ENCODE peak calls at places on chromosomes 13 and 19, in eight cellular contexts. One of them, this sample, is unnamed.

GRCh38 chr19:34232566-34233481 is 21.5 kb upstream of the GARRE1 start:
- DNase-seq in progenitor cell of endocrine pancreas: no peak
- DNase-seq in lower leg skin: peak; percentile 39
- DNase-seq in AG09319: peak; percentile 62
- DNase-seq in ovary: peak; percentile 73
- DNase-seq in A549: peak; percentile 62
- DNase-seq in cardiac muscle cell: no peak
- DNase-seq in epithelial cell of esophagus: peak; percentile 82
- DNase-seq in this sample: peak; percentile 91

GRCh38 chr19:29514525-29515232 is 11.1 kb upstream of the VSTM2B start:
- DNase-seq in progenitor cell of endocrine pancreas: no peak
- DNase-seq in lower leg skin: no peak
- DNase-seq in AG09319: no peak
- DNase-seq in ovary: no peak
- DNase-seq in A549: peak; percentile 59
- DNase-seq in cardiac muscle cell: no peak
- DNase-seq in epithelial cell of esophagus: no peak
- DNase-seq in this sample: no peak

GRCh38 chr13:35164324-35164932 is 222.4 kb downstream of the NBEA start:
- DNase-seq in progenitor cell of endocrine pancreas: no peak
- DNase-seq in lower leg skin: no peak
- DNase-seq in AG09319: no peak
- DNase-seq in ovary: no peak
- DNase-seq in A549: peak; percentile 38
- DNase-seq in cardiac muscle cell: peak; percentile 54
- DNase-seq in epithelial cell of esophagus: peak; percentile 41
- DNase-seq in this sample: peak; percentile 7

GRCh38 chr13:100396771-100397170 is 191.8 kb downstream of the GGACT start:
- DNase-seq in progenitor cell of endocrine pancreas: no peak
- DNase-seq in lower leg skin: no peak
- DNase-seq in AG09319: no peak
- DNase-seq in ovary: no peak
- DNase-seq in A549: no peak
- DNase-seq in cardiac muscle cell: no peak
- DNase-seq in epithelial cell of esophagus: no peak
- DNase-seq in this sample: no peak

GRCh38 chr19:55482967-55483671 is 1.9 kb upstream of the NAT14 start:
- DNase-seq in progenitor cell of endocrine pancreas: no peak
- DNase-seq in lower leg skin: no peak
- DNase-seq in AG09319: no peak
- DNase-seq in ovary: peak; percentile 48
- DNase-seq in A549: no peak
- DNase-seq in cardiac muscle cell: no peak
- DNase-seq in epithelial cell of esophagus: no peak
- DNase-seq in this sample: no peak

GRCh38 chr13:43569688-43570087 is 217.1 kb downstream of the ENOX1 start:
- DNase-seq in progenitor cell of endocrine pancreas: no peak
- DNase-seq in lower leg skin: no peak
- DNase-seq in AG09319: no peak
- DNase-seq in ovary: no peak
- DNase-seq in A549: no peak
- DNase-seq in cardiac muscle cell: no peak
- DNase-seq in epithelial cell of esophagus: no peak
- DNase-seq in this sample: no peak

GRCh38 chr13:94063096-94063495 is 416.4 kb downstream of the DCT start:
- DNase-seq in progenitor cell of endocrine pancreas: no peak
- DNase-seq in lower leg skin: no peak
- DNase-seq in AG09319: peak; percentile 15
- DNase-seq in ovary: no peak
- DNase-seq in A549: no peak
- DNase-seq in cardiac muscle cell: no peak
- DNase-seq in epithelial cell of esophagus: no peak
- DNase-seq in this sample: no peak

GRCh38 chr13:93522486-93522885 is 295.9 kb downstream of the GPC6 start:
- DNase-seq in progenitor cell of endocrine pancreas: no peak
- DNase-seq in lower leg skin: no peak
- DNase-seq in AG09319: no peak
- DNase-seq in ovary: no peak
- DNase-seq in A549: no peak
- DNase-seq in cardiac muscle cell: no peak
- DNase-seq in epithelial cell of esophagus: no peak
- DNase-seq in this sample: no peak

GRCh38 chr13:102198418-102199322 is 203.2 kb downstream of the FGF14 start:
- DNase-seq in progenitor cell of endocrine pancreas: no peak
- DNase-seq in lower leg skin: no peak
- DNase-seq in AG09319: no peak
- DNase-seq in ovary: no peak
- DNase-seq in A549: no peak
- DNase-seq in cardiac muscle cell: no peak
- DNase-seq in epithelial cell of esophagus: peak; percentile 36
- DNase-seq in this sample: no peak

GRCh38 chr13:73242515-73243015 is 183.8 kb downstream of the KLF5 start:
- DNase-seq in progenitor cell of endocrine pancreas: no peak
- DNase-seq in lower leg skin: no peak
- DNase-seq in AG09319: no peak
- DNase-seq in ovary: no peak
- DNase-seq in A549: no peak
- DNase-seq in cardiac muscle cell: no peak
- DNase-seq in epithelial cell of esophagus: no peak
- DNase-seq in this sample: no peak

GRCh38 chr13:42660367-42660965 is 86.5 kb downstream of the TNFSF11 start:
- DNase-seq in progenitor cell of endocrine pancreas: no peak
- DNase-seq in lower leg skin: no peak
- DNase-seq in AG09319: no peak
- DNase-seq in ovary: no peak
- DNase-seq in A549: no peak
- DNase-seq in cardiac muscle cell: no peak
- DNase-seq in epithelial cell of esophagus: peak; percentile 50
- DNase-seq in this sample: no peak

GRCh38 chr13:102020611-102021216 is 381.1 kb downstream of the FGF14 start:
- DNase-seq in progenitor cell of endocrine pancreas: no peak
- DNase-seq in lower leg skin: no peak
- DNase-seq in AG09319: no peak
- DNase-seq in ovary: no peak
- DNase-seq in A549: no peak
- DNase-seq in cardiac muscle cell: no peak
- DNase-seq in epithelial cell of esophagus: peak; percentile 14
- DNase-seq in this sample: peak; percentile 28

GRCh38 chr19:42206871-42207755 is 10.4 kb downstream of the DEDD2 start:
- DNase-seq in progenitor cell of endocrine pancreas: no peak
- DNase-seq in lower leg skin: no peak
- DNase-seq in AG09319: no peak
- DNase-seq in ovary: no peak
- DNase-seq in A549: no peak
- DNase-seq in cardiac muscle cell: no peak
- DNase-seq in epithelial cell of esophagus: peak; percentile 84
- DNase-seq in this sample: no peak

GRCh38 chr19:6416658-6417405 is 7.8 kb downstream of the KHSRP start:
- DNase-seq in progenitor cell of endocrine pancreas: no peak
- DNase-seq in lower leg skin: no peak
- DNase-seq in AG09319: no peak
- DNase-seq in ovary: no peak
- DNase-seq in A549: no peak
- DNase-seq in cardiac muscle cell: no peak
- DNase-seq in epithelial cell of esophagus: no peak
- DNase-seq in this sample: no peak

GRCh38 chr19:48618278-48618915 is 581 bp downstream of the RPL18 start:
- DNase-seq in progenitor cell of endocrine pancreas: no peak
- DNase-seq in lower leg skin: no peak
- DNase-seq in AG09319: no peak
- DNase-seq in ovary: peak; percentile 56
- DNase-seq in A549: no peak
- DNase-seq in cardiac muscle cell: peak; percentile 47
- DNase-seq in epithelial cell of esophagus: no peak
- DNase-seq in this sample: no peak

GRCh38 chr19:43725468-43725867 is 9.6 kb downstream of the IRGC start:
- DNase-seq in progenitor cell of endocrine pancreas: no peak
- DNase-seq in lower leg skin: no peak
- DNase-seq in AG09319: no peak
- DNase-seq in ovary: no peak
- DNase-seq in A549: no peak
- DNase-seq in cardiac muscle cell: no peak
- DNase-seq in epithelial cell of esophagus: no peak
- DNase-seq in this sample: no peak

GRCh38 chr19:43721469-43722048 is 5.7 kb downstream of the IRGC start:
- DNase-seq in progenitor cell of endocrine pancreas: no peak
- DNase-seq in lower leg skin: no peak
- DNase-seq in AG09319: no peak
- DNase-seq in ovary: no peak
- DNase-seq in A549: no peak
- DNase-seq in cardiac muscle cell: no peak
- DNase-seq in epithelial cell of esophagus: no peak
- DNase-seq in this sample: no peak

GRCh38 chr19:43724896-43725295 is 9.0 kb downstream of the IRGC start:
- DNase-seq in progenitor cell of endocrine pancreas: no peak
- DNase-seq in lower leg skin: no peak
- DNase-seq in AG09319: no peak
- DNase-seq in ovary: no peak
- DNase-seq in A549: no peak
- DNase-seq in cardiac muscle cell: no peak
- DNase-seq in epithelial cell of esophagus: no peak
- DNase-seq in this sample: no peak

GRCh38 chr19:43720936-43721335 is 5.1 kb downstream of the IRGC start:
- DNase-seq in progenitor cell of endocrine pancreas: no peak
- DNase-seq in lower leg skin: no peak
- DNase-seq in AG09319: no peak
- DNase-seq in ovary: no peak
- DNase-seq in A549: no peak
- DNase-seq in cardiac muscle cell: no peak
- DNase-seq in epithelial cell of esophagus: peak; percentile 50
- DNase-seq in this sample: no peak

GRCh38 chr19:43723588-43723987 is 7.7 kb downstream of the IRGC start:
- DNase-seq in progenitor cell of endocrine pancreas: no peak
- DNase-seq in lower leg skin: no peak
- DNase-seq in AG09319: no peak
- DNase-seq in ovary: no peak
- DNase-seq in A549: peak; percentile 46
- DNase-seq in cardiac muscle cell: no peak
- DNase-seq in epithelial cell of esophagus: peak; percentile 41
- DNase-seq in this sample: no peak
- TF ChIP-seq CTCF in progenitor cell of endocrine pancreas: no peak
- TF ChIP-seq CTCF in lower leg skin: no peak
- TF ChIP-seq CTCF in AG09319: peak; percentile 28
- TF ChIP-seq CTCF in ovary: no peak
- TF ChIP-seq CTCF in A549: peak; percentile 48
- TF ChIP-seq CTCF in cardiac muscle cell: peak; percentile 37
- TF ChIP-seq CTCF in epithelial cell of esophagus: peak; percentile 43
- TF ChIP-seq CTCF in this sample: peak; percentile 25

DNA sequence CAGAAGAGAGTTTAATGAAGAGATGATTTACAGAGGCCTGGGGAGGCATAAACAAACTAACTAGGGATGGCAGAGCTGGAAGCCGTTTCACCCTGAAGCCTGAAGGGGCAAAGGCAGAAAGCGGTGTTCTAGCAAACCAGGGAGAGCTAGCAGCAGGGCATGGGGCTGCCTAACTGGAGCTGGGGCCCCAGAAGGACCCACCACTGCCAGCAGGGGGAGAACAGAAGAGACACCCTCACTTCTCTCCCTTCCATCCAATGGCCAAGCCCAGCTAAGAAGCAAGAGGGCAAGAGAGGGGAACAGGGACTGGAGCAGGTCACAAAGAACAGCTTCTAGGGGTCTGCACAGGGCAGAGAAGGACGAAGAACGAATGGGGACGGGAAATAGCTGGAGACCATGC is 195.5 kb downstream of the KATNAL1 start:
- DNase-seq in progenitor cell of endocrine pancreas: no peak
- DNase-seq in lower leg skin: no peak
- DNase-seq in AG09319: no peak
- DNase-seq in ovary: no peak
- DNase-seq in A549: peak; percentile 6
- DNase-seq in cardiac muscle cell: no peak
- DNase-seq in epithelial cell of esophagus: no peak
- DNase-seq in this sample: no peak
- TF ChIP-seq CTCF in progenitor cell of endocrine pancreas: peak; percentile 31
- TF ChIP-seq CTCF in lower leg skin: no peak
- TF ChIP-seq CTCF in AG09319: peak; percentile 17
- TF ChIP-seq CTCF in ovary: no peak
- TF ChIP-seq CTCF in A549: no peak
- TF ChIP-seq CTCF in cardiac muscle cell: peak; percentile 10
- TF ChIP-seq CTCF in epithelial cell of esophagus: peak; percentile 27
- TF ChIP-seq CTCF in this sample: peak; percentile 33

DNA sequence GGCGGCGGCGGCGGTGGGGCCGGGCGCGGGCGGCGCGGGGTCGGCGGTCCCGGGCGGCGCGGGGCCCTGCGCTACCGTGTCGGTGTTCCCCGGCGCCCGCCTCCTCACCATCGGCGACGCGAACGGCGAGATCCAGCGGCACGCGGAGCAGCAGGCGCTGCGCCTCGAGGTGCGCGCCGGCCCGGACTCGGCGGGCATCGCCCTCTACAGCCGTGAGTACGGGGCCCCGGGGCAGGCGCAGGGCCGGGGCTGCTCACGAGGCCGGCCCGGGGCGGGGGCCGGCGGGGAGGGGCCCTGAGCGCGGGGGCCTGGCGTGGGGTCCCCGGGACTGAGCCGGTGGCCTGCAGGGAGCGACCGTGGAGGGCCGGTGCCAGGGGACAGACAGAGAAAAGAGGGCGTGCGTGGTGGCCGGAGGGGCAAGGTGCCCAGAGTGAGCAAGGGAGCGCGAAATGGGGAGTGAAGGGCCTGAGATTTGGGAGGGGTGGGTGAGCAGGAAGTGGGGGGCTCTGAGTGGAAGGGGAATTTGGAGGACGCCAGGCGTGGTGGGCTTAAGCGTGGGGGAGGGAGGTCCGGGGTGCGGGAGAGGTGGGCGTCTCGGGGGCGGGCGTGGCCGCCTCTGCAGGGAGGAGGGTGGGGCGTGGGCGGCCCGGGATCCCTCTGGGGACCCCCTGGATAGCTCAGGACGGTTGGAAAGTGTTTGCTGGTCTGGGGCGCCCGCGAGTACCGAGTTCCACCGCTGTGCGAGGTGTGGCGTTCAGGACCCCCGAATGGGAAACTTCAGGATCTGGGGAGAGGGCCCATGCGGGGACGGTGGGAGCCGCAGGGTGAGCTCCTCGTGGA is 578 bp downstream of the CARM1 start:
- DNase-seq in progenitor cell of endocrine pancreas: peak; percentile 39
- DNase-seq in lower leg skin: peak; percentile 53
- DNase-seq in AG09319: no peak
- DNase-seq in ovary: peak; percentile 79
- DNase-seq in A549: no peak
- DNase-seq in cardiac muscle cell: peak; percentile 60
- DNase-seq in epithelial cell of esophagus: peak; percentile 24
- DNase-seq in this sample: no peak
- TF ChIP-seq CTCF in progenitor cell of endocrine pancreas: peak; percentile 46
- TF ChIP-seq CTCF in lower leg skin: no peak
- TF ChIP-seq CTCF in AG09319: no peak
- TF ChIP-seq CTCF in ovary: no peak
- TF ChIP-seq CTCF in A549: no peak
- TF ChIP-seq CTCF in cardiac muscle cell: peak; percentile 5
- TF ChIP-seq CTCF in epithelial cell of esophagus: peak; percentile 18
- TF ChIP-seq CTCF in this sample: peak; percentile 8

DNA sequence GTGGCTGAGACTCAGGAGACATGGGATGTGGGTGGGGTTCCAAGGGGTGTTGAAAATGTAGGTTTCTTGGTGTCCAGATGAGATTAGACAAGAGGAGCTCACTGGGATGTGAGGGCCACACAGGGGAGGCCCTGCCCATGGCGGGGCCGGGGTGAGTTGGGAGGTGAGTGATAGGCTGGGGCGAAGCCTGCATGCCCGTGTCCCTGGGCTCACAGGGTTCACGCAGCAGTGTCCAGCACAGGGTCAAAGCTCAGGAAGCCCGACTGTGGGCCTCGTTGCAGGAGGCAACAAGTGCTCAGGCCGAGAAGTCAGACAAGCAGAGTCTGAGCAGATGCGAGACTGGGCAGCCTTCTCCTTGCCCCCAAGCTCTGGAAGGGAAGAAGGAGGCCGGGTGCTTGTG is 27.2 kb downstream of the CCDC8 start:
- DNase-seq in progenitor cell of endocrine pancreas: no peak
- DNase-seq in lower leg skin: no peak
- DNase-seq in AG09319: no peak
- DNase-seq in ovary: no peak
- DNase-seq in A549: no peak
- DNase-seq in cardiac muscle cell: no peak
- DNase-seq in epithelial cell of esophagus: no peak
- DNase-seq in this sample: no peak
- TF ChIP-seq CTCF in progenitor cell of endocrine pancreas: no peak
- TF ChIP-seq CTCF in lower leg skin: no peak
- TF ChIP-seq CTCF in AG09319: no peak
- TF ChIP-seq CTCF in ovary: no peak
- TF ChIP-seq CTCF in A549: no peak
- TF ChIP-seq CTCF in cardiac muscle cell: no peak
- TF ChIP-seq CTCF in epithelial cell of esophagus: no peak
- TF ChIP-seq CTCF in this sample: no peak